ENCODE peak calls at places on chromosomes 11 and 22, in ten cellular contexts. One of them, this sample, is unnamed.

GRCh38 chr11:130369713-130370112 is 55.0 kb upstream of the ZBTB44 start:
- DNase-seq in bronchial epithelial cell: no peak
- DNase-seq in GM12891: no peak
- DNase-seq in tibial artery: no peak
- DNase-seq in epithelial cell of esophagus: no peak
- DNase-seq in SK-MEL-5: peak
- DNase-seq in progenitor cell of endocrine pancreas: no peak
- DNase-seq in T-helper 2 cell: no peak
- DNase-seq in activated T-helper 1 cell treated with anti-CD3 and anti-CD28 coated beads, Interleukin-12 subunit alpha, Interleukin-12 subunit beta, Interleukin-2, Interleukin-4 antibody, amounts not matched to agents 30 ng/mL and 10 ng/mL and 1 ng/mL, durations not matched to agents 14 hours and 24 hours and 36 hours: no peak
- DNase-seq in WTC11: no peak
- DNase-seq in this sample: peak

GRCh38 chr11:119179983-119180382 is 5.3 kb upstream of the NHERF4 start:
- DNase-seq in activated T-helper 1 cell treated with anti-CD3 and anti-CD28 coated beads, Interleukin-12 subunit alpha, Interleukin-12 subunit beta, Interleukin-2, Interleukin-4 antibody, amounts not matched to agents 30 ng/mL and 10 ng/mL and 1 ng/mL, durations not matched to agents 14 hours and 24 hours and 36 hours: no peak
- DNase-seq in WTC11: no peak
- DNase-seq in SK-MEL-5: no peak
- DNase-seq in bronchial epithelial cell: no peak
- DNase-seq in T-helper 2 cell: no peak
- DNase-seq in GM12891: no peak
- DNase-seq in progenitor cell of endocrine pancreas: no peak
- DNase-seq in tibial artery: no peak
- DNase-seq in epithelial cell of esophagus: no peak
- DNase-seq in this sample: no peak

GRCh38 chr11:29312817-29313216 is 704.0 kb downstream of the KCNA4 start:
- DNase-seq in epithelial cell of esophagus: peak
- DNase-seq in T-helper 2 cell: no peak
- DNase-seq in activated T-helper 1 cell treated with anti-CD3 and anti-CD28 coated beads, Interleukin-12 subunit alpha, Interleukin-12 subunit beta, Interleukin-2, Interleukin-4 antibody, amounts not matched to agents 30 ng/mL and 10 ng/mL and 1 ng/mL, durations not matched to agents 14 hours and 24 hours and 36 hours: no peak
- DNase-seq in progenitor cell of endocrine pancreas: no peak
- DNase-seq in tibial artery: no peak
- DNase-seq in GM12891: no peak
- DNase-seq in WTC11: no peak
- DNase-seq in SK-MEL-5: no peak
- DNase-seq in bronchial epithelial cell: peak
- DNase-seq in this sample: no peak

GRCh38 chr11:68067991-68068390 is 29.2 kb downstream of the TCIRG1 start:
- DNase-seq in GM12891: no peak
- DNase-seq in tibial artery: no peak
- DNase-seq in bronchial epithelial cell: no peak
- DNase-seq in SK-MEL-5: no peak
- DNase-seq in WTC11: no peak
- DNase-seq in activated T-helper 1 cell treated with anti-CD3 and anti-CD28 coated beads, Interleukin-12 subunit alpha, Interleukin-12 subunit beta, Interleukin-2, Interleukin-4 antibody, amounts not matched to agents 30 ng/mL and 10 ng/mL and 1 ng/mL, durations not matched to agents 14 hours and 24 hours and 36 hours: no peak
- DNase-seq in T-helper 2 cell: no peak
- DNase-seq in epithelial cell of esophagus: no peak
- DNase-seq in progenitor cell of endocrine pancreas: no peak
- DNase-seq in this sample: no peak

GRCh38 chr22:44702479-44703219 is 645 bp downstream of the PRR5 start:
- DNase-seq in T-helper 2 cell: no peak
- DNase-seq in SK-MEL-5: peak
- DNase-seq in bronchial epithelial cell: no peak
- DNase-seq in tibial artery: no peak
- DNase-seq in activated T-helper 1 cell treated with anti-CD3 and anti-CD28 coated beads, Interleukin-12 subunit alpha, Interleukin-12 subunit beta, Interleukin-2, Interleukin-4 antibody, amounts not matched to agents 30 ng/mL and 10 ng/mL and 1 ng/mL, durations not matched to agents 14 hours and 24 hours and 36 hours: peak
- DNase-seq in epithelial cell of esophagus: peak
- DNase-seq in progenitor cell of endocrine pancreas: peak
- DNase-seq in GM12891: no peak
- DNase-seq in WTC11: peak
- DNase-seq in this sample: no peak

GRCh38 chr11:73965764-73966121 is 14.9 kb downstream of the DNAJB13 start:
- DNase-seq in epithelial cell of esophagus: no peak
- DNase-seq in GM12891: no peak
- DNase-seq in WTC11: no peak
- DNase-seq in tibial artery: no peak
- DNase-seq in T-helper 2 cell: no peak
- DNase-seq in progenitor cell of endocrine pancreas: no peak
- DNase-seq in bronchial epithelial cell: no peak
- DNase-seq in SK-MEL-5: peak
- DNase-seq in activated T-helper 1 cell treated with anti-CD3 and anti-CD28 coated beads, Interleukin-12 subunit alpha, Interleukin-12 subunit beta, Interleukin-2, Interleukin-4 antibody, amounts not matched to agents 30 ng/mL and 10 ng/mL and 1 ng/mL, durations not matched to agents 14 hours and 24 hours and 36 hours: no peak
- DNase-seq in this sample: no peak

GRCh38 chr11:110526323-110526722 is 96.6 kb downstream of the FDX1 start:
- DNase-seq in tibial artery: no peak
- DNase-seq in epithelial cell of esophagus: no peak
- DNase-seq in T-helper 2 cell: peak
- DNase-seq in WTC11: no peak
- DNase-seq in GM12891: no peak
- DNase-seq in SK-MEL-5: no peak
- DNase-seq in bronchial epithelial cell: no peak
- DNase-seq in progenitor cell of endocrine pancreas: no peak
- DNase-seq in activated T-helper 1 cell treated with anti-CD3 and anti-CD28 coated beads, Interleukin-12 subunit alpha, Interleukin-12 subunit beta, Interleukin-2, Interleukin-4 antibody, amounts not matched to agents 30 ng/mL and 10 ng/mL and 1 ng/mL, durations not matched to agents 14 hours and 24 hours and 36 hours: no peak
- DNase-seq in this sample: no peak

GRCh38 chr11:30914143-30914762 is 328.1 kb upstream of the MPPED2 start:
- DNase-seq in bronchial epithelial cell: peak
- DNase-seq in SK-MEL-5: peak
- DNase-seq in T-helper 2 cell: peak
- DNase-seq in tibial artery: peak
- DNase-seq in epithelial cell of esophagus: peak
- DNase-seq in WTC11: peak
- DNase-seq in GM12891: no peak
- DNase-seq in activated T-helper 1 cell treated with anti-CD3 and anti-CD28 coated beads, Interleukin-12 subunit alpha, Interleukin-12 subunit beta, Interleukin-2, Interleukin-4 antibody, amounts not matched to agents 30 ng/mL and 10 ng/mL and 1 ng/mL, durations not matched to agents 14 hours and 24 hours and 36 hours: no peak
- DNase-seq in progenitor cell of endocrine pancreas: peak
- DNase-seq in this sample: peak

GRCh38 chr11:13663631-13664071 is 4.8 kb upstream of the FAR1 start:
- DNase-seq in tibial artery: no peak
- DNase-seq in progenitor cell of endocrine pancreas: no peak
- DNase-seq in activated T-helper 1 cell treated with anti-CD3 and anti-CD28 coated beads, Interleukin-12 subunit alpha, Interleukin-12 subunit beta, Interleukin-2, Interleukin-4 antibody, amounts not matched to agents 30 ng/mL and 10 ng/mL and 1 ng/mL, durations not matched to agents 14 hours and 24 hours and 36 hours: no peak
- DNase-seq in T-helper 2 cell: no peak
- DNase-seq in epithelial cell of esophagus: peak
- DNase-seq in WTC11: no peak
- DNase-seq in GM12891: no peak
- DNase-seq in SK-MEL-5: no peak
- DNase-seq in bronchial epithelial cell: peak
- DNase-seq in this sample: no peak

GRCh38 chr11:125489166-125489565 is 6.9 kb downstream of the FEZ1 start:
- DNase-seq in progenitor cell of endocrine pancreas: no peak
- DNase-seq in activated T-helper 1 cell treated with anti-CD3 and anti-CD28 coated beads, Interleukin-12 subunit alpha, Interleukin-12 subunit beta, Interleukin-2, Interleukin-4 antibody, amounts not matched to agents 30 ng/mL and 10 ng/mL and 1 ng/mL, durations not matched to agents 14 hours and 24 hours and 36 hours: no peak
- DNase-seq in tibial artery: no peak
- DNase-seq in T-helper 2 cell: no peak
- DNase-seq in GM12891: no peak
- DNase-seq in bronchial epithelial cell: no peak
- DNase-seq in WTC11: no peak
- DNase-seq in SK-MEL-5: no peak
- DNase-seq in epithelial cell of esophagus: no peak
- DNase-seq in this sample: no peak

GRCh38 chr22:44392446-44392921 is 79.7 kb upstream of the SHISAL1 start:
- DNase-seq in epithelial cell of esophagus: peak
- DNase-seq in progenitor cell of endocrine pancreas: no peak
- DNase-seq in activated T-helper 1 cell treated with anti-CD3 and anti-CD28 coated beads, Interleukin-12 subunit alpha, Interleukin-12 subunit beta, Interleukin-2, Interleukin-4 antibody, amounts not matched to agents 30 ng/mL and 10 ng/mL and 1 ng/mL, durations not matched to agents 14 hours and 24 hours and 36 hours: no peak
- DNase-seq in bronchial epithelial cell: peak
- DNase-seq in GM12891: no peak
- DNase-seq in tibial artery: peak
- DNase-seq in T-helper 2 cell: no peak
- DNase-seq in WTC11: peak
- DNase-seq in SK-MEL-5: no peak
- DNase-seq in this sample: no peak

GRCh38 chr11:112778091-112778889 is 182.9 kb upstream of the NCAM1 start:
- DNase-seq in tibial artery: no peak
- DNase-seq in epithelial cell of esophagus: no peak
- DNase-seq in WTC11: no peak
- DNase-seq in progenitor cell of endocrine pancreas: no peak
- DNase-seq in GM12891: no peak
- DNase-seq in T-helper 2 cell: no peak
- DNase-seq in SK-MEL-5: no peak
- DNase-seq in bronchial epithelial cell: no peak
- DNase-seq in activated T-helper 1 cell treated with anti-CD3 and anti-CD28 coated beads, Interleukin-12 subunit alpha, Interleukin-12 subunit beta, Interleukin-2, Interleukin-4 antibody, amounts not matched to agents 30 ng/mL and 10 ng/mL and 1 ng/mL, durations not matched to agents 14 hours and 24 hours and 36 hours: no peak
- DNase-seq in this sample: no peak

This sample was measured in COLO829.